ENCODE peak calls at places on chromosome 6, in four cellular contexts. C, A, T and U are unnamed samples.

GRCh38 chr6:95240514-95240913 is 336.8 kb upstream of the MANEA start:
- DNase-seq in T (no peak), A (no peak), C (peak), U (no peak)

GRCh38 chr6:1665214-1665613 is 55.5 kb downstream of the FOXC1 start:
- DNase-seq in T (no peak), A (no peak), C (no peak), U (no peak)

GRCh38 chr6:55696041-55696440 is 117.0 kb upstream of the HMGCLL1 start:
- DNase-seq in C (no peak), A (no peak), T (no peak), U (no peak)

GRCh38 chr6:54013966-54014365 is 97.3 kb upstream of the MLIP start:
- DNase-seq in T (no peak), C (no peak), A (no peak), U (no peak)

GRCh38 chr6:106805771-106806170 is 168.8 kb downstream of the CD24 start:
- DNase-seq in A (no peak), T (no peak), C (no peak), U (no peak)

GRCh38 chr6:49634080-49634810 is 2.4 kb downstream of the RHAG start:
- DNase-seq in A (no peak), C (no peak), T (no peak), U (no peak)

GRCh38 chr6:41449399-41450245 is 96.6 kb upstream of the FOXP4 start:
- DNase-seq in A (no peak), C (no peak), T (no peak), U (no peak)

GRCh38 chr6:14738933-14739332 is 506.9 kb upstream of the JARID2 start:
- DNase-seq in A (no peak), C (peak), T (no peak), U (no peak)

GRCh38 chr6:98343004-98343403 is 491.4 kb upstream of the POU3F2 start:
- DNase-seq in A (no peak), C (no peak), T (no peak), U (no peak)